ENCODE peak calls at places on chromosomes 3 and 15, in eight cellular contexts. M is esophagus squamous epithelium, Y is mesothelial cell of epicardium, W is nephron progenitor cell, K is right atrium auricular region, N is MM.1S, Z is B cell, I is astrocyte of the spinal cord. U is an unnamed sample.

GRCh38 chr3:122942241-122942640 is 85.3 kb downstream of the SEMA5B start:
- DNase-seq in I (no peak), W (no peak), Z (no peak), N (no peak), Y (no peak), K (no peak), M (no peak), U (no peak)

GRCh38 chr3:103495186-103495585 is 1060.4 kb downstream of the ZPLD1 start:
- DNase-seq in W (no peak), M (no peak), Y (no peak), Z (no peak), K (no peak), I (no peak), N (no peak), U (no peak)

GRCh38 chr3:45124379-45124778 is 21.8 kb downstream of the CDCP1 start:
- DNase-seq in K (no peak), I (peak; percentile 85), N (no peak), W (no peak), Z (no peak), M (no peak), Y (no peak), U (peak; percentile 63)

GRCh38 chr3:171366043-171366442 is 94.2 kb downstream of the TNIK start:
- DNase-seq in Y (no peak), W (no peak), I (no peak), Z (no peak), K (no peak), M (no peak), N (no peak), U (no peak)

GRCh38 chr3:99753268-99753975 is 64.2 kb upstream of the CMSS1 start:
- DNase-seq in W (peak; percentile 23), I (peak; percentile 85), N (peak; percentile 68), K (no peak), Y (peak; percentile 42), M (no peak), Z (peak; percentile 23), U (peak; percentile 93)

GRCh38 chr15:90266061-90266431 is 574 bp downstream of the NGRN start:
- DNase-seq in Z (no peak), W (peak; percentile 29), Y (peak; percentile 47), N (no peak), K (no peak), I (no peak), M (no peak), U (peak; percentile 29)

GRCh38 chr3:165800970-165801369 is 36.3 kb downstream of the BCHE start:
- DNase-seq in K (no peak), W (no peak), Z (no peak), N (peak; percentile 73), M (no peak), I (no peak), Y (no peak), U (peak; percentile 21)

GRCh38 chr15:67834593-67835348 is 5.1 kb downstream of the RNU6-1 start:
- DNase-seq in I (no peak), Y (no peak), M (no peak), W (peak; percentile 59), Z (peak; percentile 55), K (no peak), N (no peak), U (no peak)

GRCh38 chr15:27743078-27743477 is 356.0 kb downstream of the OCA2 start:
- DNase-seq in Z (no peak), I (no peak), N (no peak), Y (no peak), K (no peak), M (no peak), W (no peak), U (no peak)

GRCh38 chr15:47801522-47801921 is 84.2 kb downstream of the SEMA6D start:
- DNase-seq in N (no peak), W (no peak), M (no peak), Z (no peak), K (no peak), Y (no peak), I (no peak), U (no peak)

GRCh38 chr15:74387988-74388955 is 20.8 kb upstream of the CYP11A1 start:
- DNase-seq in Y (no peak), M (no peak), W (no peak), I (no peak), N (no peak), K (no peak), Z (no peak), U (no peak)

GRCh38 chr3:13937131-13937530 is 57.3 kb upstream of the WNT7A start:
- DNase-seq in Y (no peak), K (no peak), Z (no peak), N (no peak), M (no peak), W (no peak), I (no peak), U (no peak)

GRCh38 chr3:15667484-15667883 is 65.9 kb downstream of the BTD start:
- DNase-seq in Z (peak; percentile 26), K (no peak), M (no peak), I (no peak), Y (no peak), N (no peak), W (no peak), U (no peak)

GRCh38 chr15:65263313-65263712 is 23.4 kb downstream of the PARP16 start:
- DNase-seq in Z (no peak), K (no peak), W (no peak), Y (no peak), M (no peak), N (no peak), I (no peak), U (no peak)

GRCh38 chr15:41804361-41804760 is 23.5 kb upstream of the JMJD7 start:
- DNase-seq in Z (no peak), I (no peak), N (no peak), Y (no peak), W (no peak), K (no peak), M (peak; percentile 10), U (no peak)

GRCh38 chr3:121969631-121970030 is 52.4 kb downstream of the ILDR1 start:
- DNase-seq in K (no peak), N (no peak), W (no peak), Z (no peak), I (no peak), Y (no peak), M (no peak), U (no peak)

GRCh38 chr3:14203521-14204079 is 25.0 kb downstream of the LSM3 start:
- DNase-seq in I (peak; percentile 81), Z (peak; percentile 55), M (no peak), Y (peak; percentile 56), K (peak; percentile 79), N (peak; percentile 41), W (peak; percentile 66), U (peak; percentile 92)

GRCh38 chr15:91444656-91445055 is 344.6 kb downstream of the SV2B start:
- DNase-seq in W (no peak), Z (no peak), I (no peak), Y (no peak), K (no peak), N (no peak), M (no peak), U (no peak)

GRCh38 chr15:91448245-91448644 is 348.2 kb downstream of the SV2B start:
- DNase-seq in M (no peak), Z (no peak), K (no peak), N (no peak), W (no peak), I (no peak), Y (no peak), U (no peak)

GRCh38 chr15:91445701-91446100 is 345.6 kb downstream of the SV2B start:
- DNase-seq in Y (no peak), N (no peak), I (peak; percentile 20), W (no peak), K (no peak), Z (no peak), M (no peak), U (no peak)
- TF ChIP-seq CTCF in Y (no peak), N (no peak), I (no peak), W (no peak), K (no peak), Z (no peak), M (no peak), U (no peak)

GRCh38 chr15:35545825-35546580 is at the start of gene DPH6:
- DNase-seq in I (peak; percentile 85), K (peak; percentile 84), Z (peak; percentile 89), W (peak; percentile 81), Y (peak; percentile 84), N (peak; percentile 82), M (no peak), U (peak; percentile 88)
- TF ChIP-seq CTCF in I (peak; percentile 5), K (no peak), Z (no peak), W (no peak), Y (peak; percentile 4), N (no peak), M (no peak), U (no peak)

GRCh38 chr3:194683431-194683830 is 2.3 kb upstream of the FAM43A start:
- DNase-seq in Y (no peak), N (no peak), I (peak; percentile 15), K (no peak), Z (no peak), W (no peak), M (no peak), U (peak; percentile 17)
- TF ChIP-seq CTCF in Y (no peak), N (no peak), I (no peak), K (no peak), Z (no peak), W (no peak), M (no peak), U (no peak)

DNA sequence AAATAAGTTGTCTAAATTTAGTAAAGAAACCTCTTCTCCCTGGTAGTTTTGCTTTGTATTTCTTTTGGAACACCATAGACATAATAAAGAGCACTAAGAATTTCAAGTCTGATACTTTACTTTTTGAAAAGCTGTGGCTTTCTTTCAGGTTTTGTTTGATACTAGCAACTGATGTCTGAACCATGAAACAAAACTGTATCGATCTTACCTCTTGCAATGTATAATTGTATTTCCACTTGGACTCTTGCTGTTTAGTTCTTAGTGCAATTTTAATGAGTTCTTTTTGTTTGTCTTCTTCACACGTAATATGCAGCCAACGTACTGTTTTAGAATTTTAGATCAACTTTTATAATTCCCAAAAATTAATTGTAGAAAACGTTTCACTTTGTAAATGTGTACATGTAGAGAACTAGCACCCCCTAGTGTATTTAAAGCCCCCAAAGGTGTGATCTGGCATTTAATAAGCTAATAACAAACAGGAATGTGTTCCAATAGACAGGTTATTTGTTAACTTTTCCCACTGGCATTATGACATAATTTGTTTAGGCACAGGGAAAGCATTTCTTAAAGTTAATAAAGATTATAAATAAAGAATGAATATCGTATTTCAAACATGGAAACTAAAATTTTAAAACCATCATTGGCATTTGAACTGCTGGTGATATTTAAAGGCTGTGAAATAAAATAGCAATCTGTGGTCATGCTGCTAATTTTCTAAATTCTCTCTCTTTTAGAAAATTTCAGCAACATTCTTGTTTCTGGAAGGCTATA is 289.1 kb upstream of the DNAJC19 start:
- DNase-seq in Y (no peak), Z (peak; percentile 4), N (peak; percentile 53), W (no peak), I (peak; percentile 13), M (no peak), K (no peak), U (peak; percentile 1)
- TF ChIP-seq CTCF in Y (no peak), Z (peak; percentile 54), N (peak; percentile 80), W (peak; percentile 42), I (peak; percentile 29), M (peak; percentile 24), K (no peak), U (peak; percentile 8)

U was measured in fibroblast of pulmonary artery.